ENCODE peak calls at places on chromosomes 4 and X, in four cellular contexts. One of them, this sample, is unnamed.

GRCh38 chr4:101334963-101335572 is 12.3 kb downstream of the PPP3CA start:
- DNase-seq in mesendoderm: no peak
- DNase-seq in H1: no peak
- DNase-seq in IMR-90: peak; percentile 21
- DNase-seq in this sample: no peak

GRCh38 chrX:66045894-66046293 is 6.0 kb upstream of the VSIG4 start:
- DNase-seq in H1: no peak
- DNase-seq in IMR-90: no peak
- DNase-seq in mesendoderm: no peak
- DNase-seq in this sample: no peak

GRCh38 chr4:174037049-174037448 is 246.4 kb downstream of the FBXO8 start:
- DNase-seq in IMR-90: no peak
- DNase-seq in mesendoderm: no peak
- DNase-seq in H1: no peak
- DNase-seq in this sample: no peak

GRCh38 chr4:4995103-4995761 is 24.0 kb downstream of the CYTL1 start:
- DNase-seq in H1: peak; percentile 90
- DNase-seq in IMR-90: peak; percentile 58
- DNase-seq in mesendoderm: peak; percentile 90
- DNase-seq in this sample: peak; percentile 90

GRCh38 chr4:107616838-107617389 is 103.1 kb downstream of the PAPSS1 start:
- DNase-seq in H1: no peak
- DNase-seq in mesendoderm: no peak
- DNase-seq in IMR-90: peak; percentile 13
- DNase-seq in this sample: no peak

GRCh38 chrX:44958480-44958879 is 85.5 kb downstream of the KDM6A start:
- DNase-seq in H1: no peak
- DNase-seq in IMR-90: no peak
- DNase-seq in mesendoderm: no peak
- DNase-seq in this sample: no peak

GRCh38 chr4:84877051-84877833 is 89.2 kb downstream of the WDFY3 start:
- DNase-seq in H1: no peak
- DNase-seq in mesendoderm: peak; percentile 53
- DNase-seq in IMR-90: no peak
- DNase-seq in this sample: no peak

GRCh38 chr4:123352240-123352945 is 44.2 kb upstream of the SPRY1 start:
- DNase-seq in H1: no peak
- DNase-seq in IMR-90: peak; percentile 56
- DNase-seq in mesendoderm: no peak
- DNase-seq in this sample: no peak

GRCh38 chr4:95155759-95156451 is 392.9 kb downstream of the UNC5C start:
- DNase-seq in H1: no peak
- DNase-seq in mesendoderm: peak; percentile 44
- DNase-seq in IMR-90: peak; percentile 41
- DNase-seq in this sample: no peak

GRCh38 chrX:65874765-65875164 is 165.1 kb downstream of the VSIG4 start:
- DNase-seq in H1: no peak
- DNase-seq in IMR-90: no peak
- DNase-seq in mesendoderm: no peak
- DNase-seq in this sample: no peak

GRCh38 chr4:80492761-80493160 is 157.2 kb downstream of the CFAP299 start:
- DNase-seq in IMR-90: no peak
- DNase-seq in mesendoderm: peak; percentile 31
- DNase-seq in H1: no peak
- DNase-seq in this sample: no peak

GRCh38 chr4:138192113-138192512 is 50.0 kb downstream of the SLC7A11 start:
- DNase-seq in H1: no peak
- DNase-seq in mesendoderm: peak; percentile 95
- DNase-seq in IMR-90: peak; percentile 67
- DNase-seq in this sample: no peak

GRCh38 chr4:152299553-152299952 is 236.3 kb downstream of the FBXW7 start:
- DNase-seq in H1: no peak
- DNase-seq in mesendoderm: no peak
- DNase-seq in IMR-90: no peak
- DNase-seq in this sample: no peak

GRCh38 chrX:10557166-10557565 is 63.2 kb downstream of the MID1 start:
- DNase-seq in H1: no peak
- DNase-seq in IMR-90: no peak
- DNase-seq in mesendoderm: no peak
- DNase-seq in this sample: no peak

GRCh38 chrX:88613338-88613737 is 133.7 kb upstream of the CPXCR1 start:
- DNase-seq in H1: no peak
- DNase-seq in IMR-90: no peak
- DNase-seq in mesendoderm: peak; percentile 68
- DNase-seq in this sample: peak; percentile 32

GRCh38 chr4:161252520-161253141 is 911.2 kb downstream of the FSTL5 start:
- DNase-seq in mesendoderm: peak; percentile 30
- DNase-seq in H1: no peak
- DNase-seq in IMR-90: peak; percentile 0
- DNase-seq in this sample: no peak

GRCh38 chr4:109434007-109434792 is 585 bp downstream of the SEC24B start:
- DNase-seq in IMR-90: peak; percentile 18
- DNase-seq in mesendoderm: peak; percentile 52
- DNase-seq in H1: peak; percentile 56
- DNase-seq in this sample: peak; percentile 44

GRCh38 chr4:73127839-73128448 is 58.4 kb upstream of the COX18 start:
- DNase-seq in mesendoderm: peak; percentile 59
- DNase-seq in IMR-90: peak; percentile 5
- DNase-seq in H1: no peak
- DNase-seq in this sample: no peak

GRCh38 chr4:98850937-98851336 is 78.0 kb downstream of the EIF4E start:
- DNase-seq in IMR-90: no peak
- DNase-seq in H1: no peak
- DNase-seq in mesendoderm: no peak
- DNase-seq in this sample: no peak

GRCh38 chr4:104728380-104729122 is 233.9 kb upstream of the CXXC4 start:
- DNase-seq in H1: no peak
- DNase-seq in IMR-90: peak; percentile 83
- DNase-seq in mesendoderm: no peak
- DNase-seq in this sample: no peak

GRCh38 chr4:74203467-74203866 is 45.5 kb downstream of the MTHFD2L start:
- DNase-seq in mesendoderm: peak; percentile 71
- DNase-seq in H1: no peak
- DNase-seq in IMR-90: no peak
- DNase-seq in this sample: no peak

GRCh38 chr4:145804134-145804533 is 124.2 kb downstream of the C4orf51 start:
- DNase-seq in mesendoderm: no peak
- DNase-seq in IMR-90: peak; percentile 95
- DNase-seq in H1: no peak
- DNase-seq in this sample: no peak

GRCh38 chr4:144709159-144709558 is 63.2 kb downstream of the HHIP start:
- DNase-seq in IMR-90: peak; percentile 89
- DNase-seq in mesendoderm: peak; percentile 96
- DNase-seq in H1: no peak
- DNase-seq in this sample: no peak

GRCh38 chrX:83511208-83511607 is 3.1 kb downstream of the POU3F4 start:
- DNase-seq in IMR-90: no peak
- DNase-seq in mesendoderm: peak; percentile 63
- DNase-seq in H1: peak; percentile 49
- DNase-seq in this sample: peak; percentile 60

GRCh38 chrX:14356401-14356800 is 172.9 kb upstream of the GLRA2 start:
- DNase-seq in mesendoderm: no peak
- DNase-seq in H1: no peak
- DNase-seq in IMR-90: no peak
- DNase-seq in this sample: no peak

GRCh38 chrX:15674514-15674898 is 9.9 kb upstream of the CLTRN start:
- DNase-seq in mesendoderm: no peak
- DNase-seq in IMR-90: peak; percentile 96
- DNase-seq in H1: no peak
- DNase-seq in this sample: no peak

GRCh38 chr4:87073570-87074470 is 139.0 kb downstream of the AFF1 start:
- DNase-seq in mesendoderm: no peak
- DNase-seq in H1: no peak
- DNase-seq in IMR-90: peak; percentile 62
- DNase-seq in this sample: no peak

GRCh38 chrX:134752558-134752957 is 94.3 kb upstream of the PLAC1 start:
- DNase-seq in mesendoderm: no peak
- DNase-seq in IMR-90: peak; percentile 62
- DNase-seq in H1: no peak
- DNase-seq in this sample: no peak

GRCh38 chr4:104571341-104571740 is 76.6 kb upstream of the CXXC4 start:
- DNase-seq in IMR-90: no peak
- DNase-seq in H1: no peak
- DNase-seq in mesendoderm: peak; percentile 90
- DNase-seq in this sample: peak; percentile 39

DNA sequence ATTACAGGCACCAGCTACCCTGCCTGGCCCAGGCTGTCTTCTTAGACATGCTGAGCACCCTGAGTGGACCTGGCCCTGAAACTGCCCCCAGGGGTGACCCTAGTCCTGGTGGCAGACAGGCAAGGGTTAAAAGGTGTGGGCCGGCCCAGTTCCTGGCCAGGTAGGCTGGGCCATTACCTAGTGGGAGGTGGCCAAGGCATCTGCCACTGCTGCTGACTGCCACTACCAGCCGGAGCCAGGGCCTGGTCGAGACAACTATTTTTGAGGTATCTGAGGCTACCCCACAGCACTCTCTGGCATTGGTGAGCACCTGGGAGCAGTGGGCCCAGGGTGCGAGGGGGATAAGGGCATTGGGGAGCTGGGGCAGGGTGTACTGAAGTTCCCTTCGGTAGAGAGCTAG is at the start of gene CCDC120:
- DNase-seq in H1: no peak
- DNase-seq in IMR-90: no peak
- DNase-seq in mesendoderm: peak; percentile 49
- DNase-seq in this sample: peak; percentile 68
- H3K9ac ChIP-seq in H1: peak within 1 kb of the TSS; percentile 48
- H3K9ac ChIP-seq in IMR-90: no peak within 1 kb of the TSS
- H3K9ac ChIP-seq in mesendoderm: peak within 1 kb of the TSS; percentile 73
- H3K9ac ChIP-seq in this sample: peak within 1 kb of the TSS; percentile 59

DNA sequence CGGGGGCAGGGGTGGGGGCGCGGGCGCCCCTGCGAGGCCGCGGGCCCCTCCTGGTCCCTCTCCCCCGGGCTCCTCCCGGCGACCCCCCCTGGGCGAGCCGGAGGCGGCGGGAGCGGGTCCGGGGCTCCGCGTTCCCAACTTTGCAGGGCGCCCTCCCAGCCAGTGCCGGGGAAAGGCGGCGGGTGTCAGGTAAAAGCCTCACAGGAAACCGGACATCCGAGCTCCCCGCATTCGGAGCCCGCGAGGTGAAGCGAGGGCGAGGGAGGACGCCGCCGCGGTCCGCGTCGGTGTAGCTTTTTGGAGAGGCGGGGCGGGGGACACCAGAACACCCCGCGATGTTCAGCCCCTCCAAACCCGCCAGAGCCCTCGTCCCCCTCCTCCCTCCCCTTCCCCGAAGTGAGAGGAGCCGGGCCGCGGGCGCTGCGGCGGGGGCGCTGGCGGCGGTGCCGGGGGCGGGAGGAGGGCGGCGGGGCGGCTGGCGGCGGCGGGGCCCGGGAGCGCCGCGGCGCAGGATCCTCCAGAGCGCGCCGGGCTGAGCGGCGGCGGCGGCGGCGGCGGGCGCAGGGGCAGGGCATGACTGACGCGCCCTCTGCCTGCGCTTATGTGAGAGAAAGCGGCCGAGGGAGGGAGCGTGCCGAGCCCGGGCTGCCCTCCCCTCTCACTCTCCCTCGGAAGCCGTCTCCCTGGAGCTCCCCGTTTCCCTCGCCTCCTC is at the start of gene VEGFC:
- DNase-seq in mesendoderm: peak; percentile 72
- DNase-seq in IMR-90: peak; percentile 73
- DNase-seq in H1: peak; percentile 72
- DNase-seq in this sample: peak; percentile 66
- H4K8ac ChIP-seq in mesendoderm: no peak within 1 kb of the TSS
- H4K8ac ChIP-seq in IMR-90: peak within 1 kb of the TSS; percentile 88
- H4K8ac ChIP-seq in H1: peak within 1 kb of the TSS; percentile 85
- H4K8ac ChIP-seq in this sample: no peak within 1 kb of the TSS

GRCh38 chr4:124529131-124529530 is 183.4 kb downstream of the ANKRD50 start:
- DNase-seq in H1: no peak
- DNase-seq in mesendoderm: no peak
- DNase-seq in IMR-90: no peak
- DNase-seq in this sample: no peak

GRCh38 chr4:124537971-124538370 is 174.6 kb downstream of the ANKRD50 start:
- DNase-seq in mesendoderm: no peak
- DNase-seq in H1: no peak
- DNase-seq in IMR-90: no peak
- DNase-seq in this sample: no peak

GRCh38 chr4:124530464-124531077 is 182.0 kb downstream of the ANKRD50 start:
- DNase-seq in H1: no peak
- DNase-seq in IMR-90: peak; percentile 55
- DNase-seq in mesendoderm: no peak
- DNase-seq in this sample: no peak

GRCh38 chr4:124535004-124535403 is 177.5 kb downstream of the ANKRD50 start:
- DNase-seq in H1: no peak
- DNase-seq in mesendoderm: no peak
- DNase-seq in IMR-90: no peak
- DNase-seq in this sample: no peak

DNA sequence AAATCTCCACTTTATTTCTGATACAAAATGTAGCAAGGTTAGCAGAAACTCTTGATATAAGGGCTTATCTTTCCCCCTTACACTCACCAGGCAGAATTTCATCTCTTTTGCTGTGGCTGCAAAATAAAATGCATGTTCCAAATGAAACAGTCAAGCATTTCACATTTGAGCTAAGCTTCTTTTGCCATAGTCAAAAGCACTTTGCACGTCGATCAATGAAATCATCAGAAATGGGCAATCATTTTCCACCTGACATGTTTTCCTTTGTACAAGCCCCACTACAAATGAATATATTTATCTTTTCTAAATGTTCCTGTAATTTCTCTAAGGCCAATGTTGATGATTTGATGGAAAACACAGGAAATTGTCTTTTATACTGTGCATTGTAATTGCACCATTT is 178.4 kb downstream of the ANKRD50 start:
- DNase-seq in IMR-90: no peak
- DNase-seq in H1: no peak
- DNase-seq in mesendoderm: no peak
- DNase-seq in this sample: no peak
- H4K5ac ChIP-seq in IMR-90: no peak overlapping the region
- H4K5ac ChIP-seq in H1: no peak overlapping the region
- H4K5ac ChIP-seq in mesendoderm: no peak overlapping the region
- H4K5ac ChIP-seq in this sample: no peak overlapping the region

GRCh38 chrX:153411255-153411987 is at the start of gene ZFP92:
- DNase-seq in mesendoderm: no peak
- DNase-seq in IMR-90: no peak
- DNase-seq in H1: peak; percentile 48
- DNase-seq in this sample: no peak
- H3K9ac ChIP-seq in mesendoderm: peak within 1 kb of the TSS; percentile 29
- H3K9ac ChIP-seq in IMR-90: no peak within 1 kb of the TSS
- H3K9ac ChIP-seq in H1: no peak within 1 kb of the TSS
- H3K9ac ChIP-seq in this sample: no peak within 1 kb of the TSS

GRCh38 chr4:184190711-184191110 is 27.0 kb downstream of the ENPP6 start:
- DNase-seq in H1: no peak
- DNase-seq in mesendoderm: no peak
- DNase-seq in IMR-90: no peak
- DNase-seq in this sample: no peak
- H4K8ac ChIP-seq in H1: no peak overlapping the region
- H4K8ac ChIP-seq in mesendoderm: no peak overlapping the region
- H4K8ac ChIP-seq in IMR-90: no peak overlapping the region
- H4K8ac ChIP-seq in this sample: no peak overlapping the region

GRCh38 chr4:153655004-153655541 is 29.0 kb upstream of the TLR2 start:
- DNase-seq in H1: no peak
- DNase-seq in IMR-90: no peak
- DNase-seq in mesendoderm: no peak
- DNase-seq in this sample: no peak
- H4K5ac ChIP-seq in H1: no peak overlapping the region
- H4K5ac ChIP-seq in IMR-90: no peak overlapping the region
- H4K5ac ChIP-seq in mesendoderm: no peak overlapping the region
- H4K5ac ChIP-seq in this sample: no peak overlapping the region

This sample was measured in H9.